ENCODE peak calls at places on chromosomes 16 and 17, in seven cellular contexts. O, X, B, G, I, Q and W are unnamed samples.

GRCh38 chr17:68205251-68205807 is 42.5 kb upstream of the AMZ2 start:
- DNase-seq in G (peak), B (peak), X (peak), O (peak), Q (peak), I (peak), W (peak)

GRCh38 chr17:5050281-5050680 is 15.1 kb upstream of the SLC52A1 start:
- DNase-seq in B (no peak), Q (no peak), I (no peak), O (no peak), X (peak), G (no peak), W (no peak)

GRCh38 chr16:49443576-49443975 is 70.0 kb downstream of the C16orf78 start:
- DNase-seq in G (no peak), I (no peak), O (no peak), Q (no peak), B (no peak), X (no peak), W (no peak)

GRCh38 chr16:20339744-20340143 is 12.4 kb upstream of the GP2 start:
- DNase-seq in X (no peak), B (no peak), Q (no peak), G (no peak), I (no peak), O (no peak), W (no peak)

GRCh38 chr17:77095461-77095860 is 45.3 kb upstream of the SEC14L1 start:
- DNase-seq in B (peak), I (no peak), Q (no peak), G (no peak), X (no peak), O (no peak), W (no peak)

GRCh38 chr16:62966626-62967025 is 930.4 kb upstream of the CDH8 start:
- DNase-seq in X (no peak), Q (no peak), I (no peak), O (no peak), B (no peak), G (no peak), W (no peak)

GRCh38 chr17:39209317-39210092 is 9.4 kb downstream of the RPL19 start:
- DNase-seq in X (peak), B (no peak), O (peak), I (peak), Q (peak), G (no peak), W (peak)

GRCh38 chr16:87368029-87368765 is 15.4 kb downstream of the FBXO31 start:
- DNase-seq in Q (peak), G (no peak), X (no peak), I (no peak), B (no peak), O (no peak), W (peak)

GRCh38 chr17:1123397-1124237 is 56.2 kb downstream of the ABR start:
- DNase-seq in O (peak), I (no peak), X (no peak), B (no peak), Q (peak), G (no peak), W (no peak)

DNA sequence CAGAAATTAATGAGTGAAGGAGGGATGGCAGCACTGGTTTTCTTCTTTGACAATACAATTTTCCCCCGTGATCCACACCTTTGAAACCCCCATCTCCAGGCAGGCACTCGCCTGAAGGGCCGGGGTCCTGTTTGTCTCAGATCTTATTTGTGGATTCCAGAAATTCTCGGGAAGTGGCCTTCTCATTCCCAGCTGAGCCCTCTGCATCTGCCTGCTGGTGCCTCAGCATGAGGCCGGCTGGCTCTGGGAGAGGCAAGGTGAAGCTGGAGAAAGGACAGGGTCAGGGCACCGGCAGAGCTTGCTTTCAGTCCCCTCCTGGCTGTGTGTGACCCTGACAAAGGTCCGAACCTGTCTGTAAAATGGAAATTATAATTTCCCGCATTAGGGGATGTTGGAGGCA is 35.8 kb upstream of the C1QL1 start:
- DNase-seq in B (no peak), O (peak), X (no peak), I (no peak), Q (no peak), G (no peak), W (no peak)
- H3K4me2 ChIP-seq in B (no peak), O (peak), X (no peak), I (no peak), Q (no peak), G (no peak), W (no peak)

GRCh38 chr16:2874032-2874431 is 9.0 kb upstream of the FLYWCH2 start:
- DNase-seq in O (no peak), Q (no peak), X (no peak), B (no peak), I (no peak), G (no peak), W (no peak)
- H3K4me2 ChIP-seq in O (no peak), Q (no peak), X (no peak), B (no peak), I (no peak), G (peak), W (no peak)

GRCh38 chr16:16797239-16797638 is 418.3 kb downstream of the NPIPA7 start:
- DNase-seq in I (no peak), O (peak), B (peak), G (no peak), X (no peak), Q (peak), W (no peak)
- H3K4me2 ChIP-seq in I (no peak), O (no peak), B (no peak), G (no peak), X (no peak), Q (no peak), W (no peak)

GRCh38 chr17:82302498-82302963 is 14.9 kb downstream of the CD7 start:
- DNase-seq in G (no peak), Q (no peak), X (no peak), B (no peak), I (no peak), O (no peak), W (no peak)

GRCh38 chr17:82301916-82302497 is 15.4 kb downstream of the CD7 start:
- DNase-seq in Q (no peak), I (no peak), X (no peak), G (no peak), B (no peak), O (no peak), W (no peak)

GRCh38 chr17:82300228-82300627 is 17.2 kb downstream of the CD7 start:
- DNase-seq in G (no peak), O (no peak), I (no peak), Q (no peak), B (no peak), X (no peak), W (no peak)

GRCh38 chr17:82300707-82301270 is 16.6 kb downstream of the CD7 start:
- DNase-seq in X (peak), B (peak), G (peak), O (peak), I (peak), Q (peak), W (peak)

GRCh38 chr17:82301300-82301915 is 16.0 kb downstream of the CD7 start:
- DNase-seq in B (no peak), Q (no peak), X (no peak), I (no peak), G (no peak), O (no peak), W (no peak)
- H3K4me2 ChIP-seq in B (no peak), Q (peak), X (no peak), I (no peak), G (peak), O (no peak), W (no peak)

GRCh38 chr16:30438835-30439234 is 6.8 kb downstream of the SEPHS2 start:
- DNase-seq in Q (no peak), G (no peak), O (no peak), X (no peak), I (no peak), B (no peak), W (no peak)
- H3K4me2 ChIP-seq in Q (no peak), G (no peak), O (no peak), X (no peak), I (no peak), B (no peak), W (no peak)